ENCODE peak calls at places on chromosomes 4 and X, in four cellular contexts. X is HCT116, Z is H1, R is GM12878. Y is an unnamed sample.

GRCh38 chrX:23844502-23845138 is 61.6 kb downstream of the SAT1 start:
- DNase-seq in R (no peak), X (no peak), Z (no peak), Y (no peak)

GRCh38 chr4:114180481-114180880 is 201.0 kb upstream of the ARSJ start:
- DNase-seq in Z (peak), R (no peak), X (peak), Y (peak)

GRCh38 chr4:146183209-146183608 is 7.7 kb downstream of the LSM6 start:
- DNase-seq in X (no peak), R (no peak), Z (no peak), Y (no peak)

GRCh38 chrX:150984164-150984824 is 1.2 kb downstream of the HMGB3 start:
- DNase-seq in Z (no peak), R (no peak), X (no peak), Y (no peak)

GRCh38 chr4:109410226-109410625 is 23.4 kb upstream of the SEC24B start:
- DNase-seq in X (no peak), R (no peak), Z (no peak), Y (no peak)

GRCh38 chr4:58465031-58465430 is 1354.8 kb upstream of the IGFBP7 start:
- DNase-seq in Z (no peak), R (no peak), X (no peak), Y (no peak)

GRCh38 chr4:105170703-105171102 is 24.0 kb downstream of the TET2 start:
- DNase-seq in X (no peak), R (no peak), Z (no peak), Y (no peak)

GRCh38 chr4:149194061-149194460 is 621.6 kb downstream of the IQCM start:
- DNase-seq in Z (no peak), R (no peak), X (no peak), Y (no peak)

GRCh38 chrX:25206761-25207160 is 191.0 kb upstream of the ARX start:
- DNase-seq in Z (no peak), R (no peak), X (no peak), Y (peak)

GRCh38 chr4:118353452-118353851 is 649 bp upstream of the PRSS12 start:
- DNase-seq in Z (no peak), R (no peak), X (no peak), Y (no peak)

GRCh38 chr4:90234916-90235547 is 107.8 kb downstream of the CCSER1 start:
- DNase-seq in R (no peak), X (no peak), Z (no peak), Y (no peak)

GRCh38 chrX:41664307-41665299 is 24.2 kb upstream of the GPR34 start:
- DNase-seq in Z (no peak), R (no peak), X (no peak), Y (no peak)

GRCh38 chrX:47232197-47232802 is 509 bp upstream of the USP11 start:
- DNase-seq in X (no peak), Z (no peak), R (no peak), Y (no peak)

GRCh38 chrX:30627818-30628652 is 25.2 kb upstream of the GK start:
- DNase-seq in X (no peak), Z (no peak), R (no peak), Y (no peak)

GRCh38 chrX:40152706-40153334 is 55.1 kb upstream of the BCOR start:
- DNase-seq in R (no peak), X (no peak), Z (no peak), Y (no peak)

GRCh38 chr4:177008071-177008835 is 215.5 kb upstream of the VEGFC start:
- DNase-seq in R (no peak), Z (no peak), X (no peak), Y (no peak)

GRCh38 chr4:125091031-125091540 is 223.7 kb upstream of the FAT4 start:
- DNase-seq in R (no peak), X (no peak), Z (no peak), Y (no peak)

GRCh38 chr4:16597829-16598228 is 300.6 kb downstream of the LDB2 start:
- DNase-seq in R (no peak), Z (no peak), X (no peak), Y (no peak)

GRCh38 chr4:164068392-164068791 is 573.9 kb downstream of the TMA16 start:
- DNase-seq in X (no peak), R (no peak), Z (no peak), Y (no peak)

GRCh38 chrX:55011294-55011693 is 11.1 kb downstream of the APEX2 start:
- DNase-seq in Z (no peak), X (no peak), R (no peak), Y (no peak)

GRCh38 chrX:112270991-112271390 is 188.4 kb upstream of the TRPC5 start:
- DNase-seq in R (no peak), Z (no peak), X (no peak), Y (no peak)

GRCh38 chrX:51876441-51876840 is 17.0 kb upstream of the MAGED1 start:
- DNase-seq in X (no peak), R (no peak), Z (no peak), Y (no peak)

GRCh38 chr4:4541040-4541631 is 712 bp downstream of the STX18 start:
- DNase-seq in R (peak), X (no peak), Z (no peak), Y (no peak)

GRCh38 chr4:153663667-153664066 is 20.4 kb upstream of the TLR2 start:
- DNase-seq in Z (no peak), R (no peak), X (no peak), Y (no peak)

GRCh38 chr4:2767705-2768074 is 11.6 kb upstream of the TNIP2 start:
- DNase-seq in X (no peak), Z (no peak), R (no peak), Y (no peak)

GRCh38 chr4:154781126-154781982 is at the start of gene RBM46:
- DNase-seq in Z (peak), R (no peak), X (no peak), Y (no peak)

DNA sequence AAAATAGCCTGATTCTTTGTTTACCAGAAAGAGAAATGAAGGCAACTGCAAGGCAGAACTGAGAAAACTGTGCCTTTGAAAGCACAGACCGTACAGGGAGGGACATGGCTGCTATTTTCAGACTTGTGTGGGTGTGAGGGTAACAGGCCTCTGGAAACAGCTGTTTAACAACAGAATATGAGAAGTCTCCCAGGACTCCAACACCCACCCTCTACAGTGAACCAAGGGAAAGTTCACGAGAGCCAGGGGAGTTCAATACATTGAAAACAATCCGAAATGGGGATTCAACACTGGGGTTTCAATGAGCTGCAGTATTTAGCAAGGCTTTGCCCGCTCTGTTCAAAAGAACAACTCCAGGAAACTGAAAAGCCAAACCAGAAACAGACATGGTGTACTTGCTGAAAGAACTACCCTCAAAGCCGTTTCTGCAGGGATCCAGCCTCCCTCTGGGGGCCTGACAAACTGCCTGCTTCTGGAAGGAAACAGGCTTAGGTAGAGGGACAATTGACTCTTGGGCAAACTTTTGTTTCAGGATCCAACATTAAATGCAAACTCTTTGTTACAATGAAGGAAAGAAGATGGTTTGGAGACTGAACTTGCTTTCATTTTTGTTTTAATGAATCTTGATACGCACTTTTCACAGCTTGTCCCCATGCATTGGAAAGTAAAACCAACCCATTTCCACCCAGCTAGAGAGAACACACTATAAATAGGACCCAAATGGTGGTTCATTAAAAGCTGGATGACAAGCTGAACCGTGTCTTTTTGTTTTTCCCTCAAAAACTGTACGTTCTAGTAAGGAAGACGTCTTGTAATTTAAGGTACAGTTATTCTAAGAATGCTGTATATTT is 95.5 kb upstream of the EGFL6 start:
- DNase-seq in X (no peak), R (peak), Z (no peak), Y (no peak)
- TF ChIP-seq ZNF274 in X (no peak), R (no peak), Z (no peak), Y (no peak)

DNA sequence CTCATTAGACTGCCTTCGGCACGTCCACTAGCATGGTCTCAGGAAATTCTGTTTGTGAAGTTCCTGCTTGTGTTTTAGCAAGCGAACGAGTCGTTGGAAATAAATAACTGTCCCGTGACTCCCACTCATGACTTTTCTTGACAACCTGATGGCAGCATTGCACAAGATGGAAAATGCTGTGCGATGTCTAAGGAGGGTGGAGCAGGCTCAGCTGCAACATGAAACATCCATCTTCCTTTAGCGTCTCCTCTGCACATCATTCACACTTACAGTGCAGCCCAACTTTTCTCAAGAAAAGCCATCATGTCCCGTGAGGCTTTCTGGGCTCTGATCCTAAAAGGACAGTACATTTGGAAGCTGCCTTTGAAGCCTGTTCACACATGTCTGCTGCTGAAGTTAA is 328.9 kb upstream of the ZFP42 start:
- DNase-seq in Z (no peak), X (no peak), R (no peak), Y (no peak)
- TF ChIP-seq ZNF274 in Z (no peak), X (no peak), R (no peak), Y (no peak)

GRCh38 chr4:8021796-8022195 is 82.1 kb upstream of the AFAP1 start:
- DNase-seq in X (no peak), R (no peak), Z (no peak), Y (no peak)
- TF ChIP-seq ZNF274 in X (no peak), R (no peak), Z (no peak), Y (no peak)

DNA sequence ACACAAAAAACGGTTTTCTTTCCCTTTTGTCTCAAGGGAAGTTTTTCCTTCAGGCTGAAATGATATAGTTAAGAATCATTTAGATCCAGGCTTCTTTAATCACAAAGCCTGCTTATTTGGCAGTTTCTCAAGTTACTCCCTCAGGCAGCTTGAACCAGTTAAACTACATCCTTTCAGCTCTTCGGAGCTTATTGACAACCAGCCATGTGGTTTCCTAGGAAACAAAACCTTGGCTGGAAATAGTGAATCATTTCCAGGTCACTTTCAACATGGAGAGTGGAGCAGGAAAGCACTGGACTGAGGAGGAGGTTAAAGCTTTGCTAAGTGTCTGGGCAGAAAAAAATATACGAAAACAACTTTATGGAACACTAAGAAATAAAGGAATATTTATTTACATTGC is 23.0 kb upstream of the AASDH start:
- DNase-seq in R (no peak), X (peak), Z (no peak), Y (peak)
- TF ChIP-seq ZNF274 in R (no peak), X (no peak), Z (no peak), Y (no peak)

DNA sequence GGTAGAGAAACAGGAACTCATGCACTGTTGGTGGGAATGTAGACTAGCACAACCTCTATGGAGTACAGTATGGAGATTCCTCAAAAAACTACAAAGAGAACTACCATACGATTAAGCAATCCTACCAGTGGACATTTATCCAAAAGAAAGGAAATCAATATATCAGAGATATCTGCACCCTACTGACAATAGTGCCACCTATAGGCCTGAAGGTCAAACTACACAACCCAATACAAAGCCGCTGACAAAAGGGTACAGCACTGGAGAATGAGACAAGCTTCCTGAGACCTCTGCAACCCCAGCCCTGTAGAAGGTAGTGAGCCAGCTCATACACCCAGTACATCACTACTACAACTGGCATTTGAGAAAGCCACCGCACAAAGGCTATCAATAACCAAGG is 67.1 kb downstream of the CBR4 start:
- DNase-seq in R (no peak), Z (peak), X (peak), Y (no peak)
- TF ChIP-seq ZNF274 in R (no peak), Z (no peak), X (no peak), Y (no peak)

Y was measured in NT2/D1.